ENCODE peak calls at places on chromosomes 2 and 18, in five cellular contexts. H is NCI-H1092 treated with DMSO at 0.1 percent for 48 hours, T is HEK293T, J is pancreas, Z is lung microvascular endothelial cell. V is an unnamed sample.

GRCh38 chr2:207231106-207231860 is 65.5 kb upstream of the KLF7 start:
- DNase-seq in J (no peak), T (no peak), H (no peak), Z (peak; percentile 62), V (no peak)

GRCh38 chr2:73489053-73489452 is 103.4 kb downstream of the ALMS1 start:
- DNase-seq in H (no peak), T (no peak), J (no peak), Z (no peak), V (no peak)

GRCh38 chr2:160477032-160477431 is 16.6 kb downstream of the RBMS1 start:
- DNase-seq in Z (no peak), H (no peak), J (no peak), T (no peak), V (no peak)

GRCh38 chr2:220785181-220785580 is 786.9 kb downstream of the EPHA4 start:
- DNase-seq in H (peak; percentile 25), T (no peak), J (no peak), Z (no peak), V (peak; percentile 79)

GRCh38 chr2:95359035-95359434 is 43.5 kb upstream of the FAHD2A start:
- DNase-seq in J (no peak), Z (no peak), T (no peak), H (no peak), V (no peak)

GRCh38 chr2:189210250-189211075 is 30.9 kb upstream of the COL5A2 start:
- DNase-seq in J (no peak), Z (peak; percentile 94), T (no peak), H (no peak), V (no peak)

GRCh38 chr2:175003875-175004729 is 1.1 kb downstream of the CHN1 start:
- DNase-seq in J (no peak), H (peak; percentile 30), T (peak; percentile 40), Z (peak; percentile 39), V (peak; percentile 33)

GRCh38 chr2:105102963-105103421 is 65.1 kb downstream of the MRPS9 start:
- DNase-seq in H (no peak), T (peak; percentile 22), Z (no peak), J (no peak), V (no peak)

GRCh38 chr18:9926977-9927376 is 13.2 kb downstream of the VAPA start:
- DNase-seq in T (no peak), J (no peak), Z (no peak), H (no peak), V (no peak)

GRCh38 chr18:43661570-43661969 is 384.3 kb upstream of the SYT4 start:
- DNase-seq in T (peak; percentile 2), J (no peak), H (peak; percentile 56), Z (peak; percentile 34), V (no peak)

GRCh38 chr2:10569460-10569859 is 120.3 kb downstream of the NOL10 start:
- DNase-seq in Z (no peak), H (no peak), T (no peak), J (no peak), V (no peak)

GRCh38 chr18:24885266-24885665 is 424.8 kb downstream of the HRH4 start:
- DNase-seq in J (no peak), Z (no peak), T (no peak), H (no peak), V (no peak)

GRCh38 chr2:127770973-127771735 is 39.8 kb downstream of the WDR33 start:
- DNase-seq in Z (peak; percentile 90), T (no peak), J (no peak), H (no peak), V (no peak)

V was measured in DMS79.